ENCODE peak calls at places on chromosomes 12 and 14, in six cellular contexts. O is tibial artery, U is GM06990, C is vagina, N is GM12878, V is Panc1. Y is an unnamed sample.

GRCh38 chr12:123839826-123840225 is 77.7 kb downstream of the DNAH10 start:
- DNase-seq in O (no peak), U (no peak), C (no peak), V (no peak), N (no peak), Y (no peak)

GRCh38 chr12:14618990-14619389 is 51.3 kb upstream of the PLBD1 start:
- DNase-seq in O (no peak), V (no peak), U (no peak), N (no peak), C (no peak), Y (no peak)

GRCh38 chr14:100065161-100065871 is at the start of gene EVL:
- DNase-seq in N (peak; percentile 81), O (no peak), U (peak; percentile 85), C (no peak), V (no peak), Y (no peak)

GRCh38 chr14:69039287-69039628 is 60.2 kb upstream of the ACTN1 start:
- DNase-seq in O (no peak), U (no peak), N (no peak), V (no peak), C (no peak), Y (no peak)

GRCh38 chr12:4908694-4909396 is 860 bp upstream of the KCNA1 start:
- DNase-seq in U (peak; percentile 52), N (no peak), V (no peak), O (no peak), C (no peak), Y (no peak)

GRCh38 chr14:21913759-21914158 is 240.1 kb upstream of the OR4E1 start:
- DNase-seq in V (no peak), C (no peak), U (peak; percentile 3), N (peak; percentile 8), O (no peak), Y (peak; percentile 64)

GRCh38 chr14:84760506-84760905 is 769.4 kb upstream of the FLRT2 start:
- DNase-seq in V (no peak), O (no peak), C (no peak), U (no peak), N (no peak), Y (no peak)

GRCh38 chr12:48972213-48973021 is 882 bp upstream of the WNT10B start:
- DNase-seq in U (no peak), O (no peak), V (no peak), C (no peak), N (no peak), Y (no peak)

GRCh38 chr12:50689437-50689836 is 74.5 kb upstream of the ATF1 start:
- DNase-seq in O (no peak), C (no peak), V (no peak), U (no peak), N (no peak), Y (no peak)

GRCh38 chr12:128783129-128783574 is 40.6 kb downstream of the SLC15A4 start:
- DNase-seq in C (no peak), V (no peak), U (no peak), N (no peak), O (no peak), Y (no peak)
- H3K4me3 ChIP-seq in C (no peak overlapping the region), V (no peak overlapping the region), U (peak overlapping the region; percentile 19), N (no peak overlapping the region), O (no peak overlapping the region), Y (no peak overlapping the region)

DNA sequence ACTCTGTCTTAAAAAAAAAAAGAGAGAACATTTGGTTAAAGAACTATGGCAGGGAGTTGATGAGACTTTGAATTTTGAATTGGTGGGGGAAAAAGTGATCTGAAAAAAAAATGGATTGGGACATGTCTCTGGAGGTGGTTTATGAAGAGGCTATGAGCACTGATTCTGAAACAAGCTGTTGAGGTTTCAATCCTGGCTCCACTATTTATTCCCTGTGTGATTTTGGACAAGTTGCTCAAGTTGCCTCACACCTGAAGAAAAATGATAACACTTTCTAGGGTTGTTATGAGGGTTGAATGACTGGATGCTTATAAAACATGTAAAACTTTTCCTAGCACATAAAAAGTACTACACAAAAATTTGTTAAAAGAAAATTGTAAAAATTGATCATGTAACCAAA is 1.8 kb upstream of the ANO6 start:
- DNase-seq in C (no peak), O (no peak), U (no peak), N (no peak), V (no peak), Y (no peak)
- H3K4me3 ChIP-seq in C (no peak overlapping the region), O (no peak overlapping the region), U (no peak overlapping the region), N (peak overlapping the region; percentile 99), V (no peak overlapping the region), Y (no peak overlapping the region)

GRCh38 chr12:95986635-95987535 is 9.3 kb downstream of the HAL start:
- DNase-seq in N (no peak), C (no peak), U (no peak), O (no peak), V (no peak), Y (peak; percentile 28)

GRCh38 chr12:95988506-95989275 is 7.5 kb downstream of the HAL start:
- DNase-seq in O (no peak), N (no peak), V (no peak), U (no peak), C (no peak), Y (peak; percentile 28)

GRCh38 chr12:95989504-95990123 is 6.5 kb downstream of the HAL start:
- DNase-seq in U (no peak), V (no peak), N (no peak), O (no peak), C (no peak), Y (no peak)

GRCh38 chr12:95993907-95994306 is 2.2 kb downstream of the HAL start:
- DNase-seq in O (no peak), C (no peak), U (no peak), N (no peak), V (no peak), Y (no peak)

DNA sequence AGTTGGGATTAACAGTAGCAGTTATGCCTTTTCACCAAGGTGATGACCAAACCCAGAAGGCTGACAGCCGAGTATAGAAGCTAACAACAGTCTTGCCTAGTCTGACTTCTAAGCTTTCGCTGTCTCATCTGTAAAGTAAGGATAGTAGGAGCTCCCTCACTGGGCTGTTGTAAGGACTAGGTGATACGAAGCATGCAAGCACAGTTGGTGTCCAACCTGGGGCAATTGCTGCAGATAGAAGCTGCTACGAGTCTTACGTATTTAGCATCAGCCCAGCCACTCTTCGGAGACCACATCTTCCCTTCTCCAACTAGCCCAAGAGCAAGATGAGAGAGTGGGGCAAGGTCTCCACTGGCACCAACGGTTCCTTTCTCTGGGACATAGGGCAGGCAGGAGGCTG is 6.0 kb downstream of the HAL start:
- DNase-seq in V (no peak), N (no peak), O (no peak), C (no peak), U (no peak), Y (no peak)
- H3K4me3 ChIP-seq in V (no peak overlapping the region), N (no peak overlapping the region), O (no peak overlapping the region), C (no peak overlapping the region), U (no peak overlapping the region), Y (no peak overlapping the region)

GRCh38 chr14:105480807-105481801 is 5.6 kb upstream of the CRIP1 start:
- DNase-seq in U (peak; percentile 82), O (peak; percentile 97), V (no peak), C (no peak), N (no peak), Y (peak; percentile 95)
- H3K4me3 ChIP-seq in U (peak overlapping the region; percentile 19), O (peak overlapping the region; percentile 50), V (peak overlapping the region; percentile 50), C (peak overlapping the region; percentile 38), N (peak overlapping the region; percentile 25), Y (peak overlapping the region; percentile 43)

Y was measured in right atrium auricular region.